ENCODE peak calls at places on chromosomes 11 and 22, in nine cellular contexts. One of them, this sample, is unnamed.

GRCh38 chr11:13259374-13259773 is 18.2 kb upstream of the BMAL1 start:
- DNase-seq in PC-9: no peak
- DNase-seq in fibroblast of lung: no peak
- DNase-seq in RWPE1: no peak
- DNase-seq in mucosa of descending colon: no peak
- DNase-seq in cardiac fibroblast: no peak
- DNase-seq in NCI-H774: no peak
- DNase-seq in stimulated activated CD4-positive, alpha-beta T cell treated with anti-CD3 and anti-CD28 coated beads, TNF-alpha, amount 100 ng/mL, for 48 hours: no peak
- DNase-seq in HT-29: no peak
- DNase-seq in this sample: no peak

GRCh38 chr11:131938321-131938751 is 567.9 kb downstream of the NTM start:
- DNase-seq in PC-9: no peak
- DNase-seq in fibroblast of lung: peak
- DNase-seq in RWPE1: no peak
- DNase-seq in mucosa of descending colon: no peak
- DNase-seq in cardiac fibroblast: no peak
- DNase-seq in NCI-H774: no peak
- DNase-seq in stimulated activated CD4-positive, alpha-beta T cell treated with anti-CD3 and anti-CD28 coated beads, TNF-alpha, amount 100 ng/mL, for 48 hours: no peak
- DNase-seq in HT-29: no peak
- DNase-seq in this sample: no peak

GRCh38 chr11:83087035-83087434 is 15.3 kb upstream of the RAB30 start:
- DNase-seq in PC-9: no peak
- DNase-seq in fibroblast of lung: peak
- DNase-seq in RWPE1: peak
- DNase-seq in mucosa of descending colon: no peak
- DNase-seq in cardiac fibroblast: peak
- DNase-seq in NCI-H774: peak
- DNase-seq in stimulated activated CD4-positive, alpha-beta T cell treated with anti-CD3 and anti-CD28 coated beads, TNF-alpha, amount 100 ng/mL, for 48 hours: no peak
- DNase-seq in HT-29: peak
- DNase-seq in this sample: no peak

GRCh38 chr11:22730319-22730718 is 63.9 kb downstream of the GAS2 start:
- DNase-seq in PC-9: no peak
- DNase-seq in fibroblast of lung: no peak
- DNase-seq in RWPE1: peak
- DNase-seq in mucosa of descending colon: no peak
- DNase-seq in cardiac fibroblast: peak
- DNase-seq in NCI-H774: no peak
- DNase-seq in stimulated activated CD4-positive, alpha-beta T cell treated with anti-CD3 and anti-CD28 coated beads, TNF-alpha, amount 100 ng/mL, for 48 hours: no peak
- DNase-seq in HT-29: peak
- DNase-seq in this sample: no peak

GRCh38 chr11:2821891-2822290 is 63.7 kb downstream of the CDKN1C start:
- DNase-seq in PC-9: no peak
- DNase-seq in fibroblast of lung: no peak
- DNase-seq in RWPE1: no peak
- DNase-seq in mucosa of descending colon: peak
- DNase-seq in cardiac fibroblast: no peak
- DNase-seq in NCI-H774: no peak
- DNase-seq in stimulated activated CD4-positive, alpha-beta T cell treated with anti-CD3 and anti-CD28 coated beads, TNF-alpha, amount 100 ng/mL, for 48 hours: no peak
- DNase-seq in HT-29: no peak
- DNase-seq in this sample: no peak

GRCh38 chr11:33910261-33910959 is 18.5 kb upstream of the LMO2 start:
- DNase-seq in PC-9: no peak
- DNase-seq in fibroblast of lung: peak
- DNase-seq in RWPE1: no peak
- DNase-seq in mucosa of descending colon: no peak
- DNase-seq in cardiac fibroblast: peak
- DNase-seq in NCI-H774: no peak
- DNase-seq in stimulated activated CD4-positive, alpha-beta T cell treated with anti-CD3 and anti-CD28 coated beads, TNF-alpha, amount 100 ng/mL, for 48 hours: no peak
- DNase-seq in HT-29: no peak
- DNase-seq in this sample: no peak

GRCh38 chr11:102603091-102603490 is 22.0 kb downstream of the MMP20 start:
- DNase-seq in PC-9: no peak
- DNase-seq in fibroblast of lung: peak
- DNase-seq in RWPE1: no peak
- DNase-seq in mucosa of descending colon: no peak
- DNase-seq in cardiac fibroblast: peak
- DNase-seq in NCI-H774: no peak
- DNase-seq in stimulated activated CD4-positive, alpha-beta T cell treated with anti-CD3 and anti-CD28 coated beads, TNF-alpha, amount 100 ng/mL, for 48 hours: no peak
- DNase-seq in HT-29: no peak
- DNase-seq in this sample: peak

GRCh38 chr22:40421082-40421350 is 50.6 kb downstream of the SGSM3 start:
- DNase-seq in PC-9: no peak
- DNase-seq in fibroblast of lung: no peak
- DNase-seq in RWPE1: no peak
- DNase-seq in mucosa of descending colon: no peak
- DNase-seq in cardiac fibroblast: no peak
- DNase-seq in NCI-H774: no peak
- DNase-seq in stimulated activated CD4-positive, alpha-beta T cell treated with anti-CD3 and anti-CD28 coated beads, TNF-alpha, amount 100 ng/mL, for 48 hours: no peak
- DNase-seq in HT-29: no peak
- DNase-seq in this sample: no peak

GRCh38 chr22:40023226-40023925 is 28.6 kb downstream of the FAM83F start:
- DNase-seq in PC-9: no peak
- DNase-seq in fibroblast of lung: no peak
- DNase-seq in RWPE1: no peak
- DNase-seq in mucosa of descending colon: no peak
- DNase-seq in cardiac fibroblast: no peak
- DNase-seq in NCI-H774: no peak
- DNase-seq in stimulated activated CD4-positive, alpha-beta T cell treated with anti-CD3 and anti-CD28 coated beads, TNF-alpha, amount 100 ng/mL, for 48 hours: no peak
- DNase-seq in HT-29: no peak
- DNase-seq in this sample: no peak

GRCh38 chr22:35997438-35997837 is 31.2 kb downstream of the RBFOX2 start:
- DNase-seq in PC-9: no peak
- DNase-seq in fibroblast of lung: peak
- DNase-seq in RWPE1: no peak
- DNase-seq in mucosa of descending colon: no peak
- DNase-seq in cardiac fibroblast: peak
- DNase-seq in NCI-H774: no peak
- DNase-seq in stimulated activated CD4-positive, alpha-beta T cell treated with anti-CD3 and anti-CD28 coated beads, TNF-alpha, amount 100 ng/mL, for 48 hours: no peak
- DNase-seq in HT-29: no peak
- DNase-seq in this sample: no peak

GRCh38 chr11:2945757-2946287 is 16.6 kb upstream of the PHLDA2 start:
- DNase-seq in PC-9: no peak
- DNase-seq in fibroblast of lung: no peak
- DNase-seq in RWPE1: no peak
- DNase-seq in mucosa of descending colon: no peak
- DNase-seq in cardiac fibroblast: no peak
- DNase-seq in NCI-H774: no peak
- DNase-seq in stimulated activated CD4-positive, alpha-beta T cell treated with anti-CD3 and anti-CD28 coated beads, TNF-alpha, amount 100 ng/mL, for 48 hours: no peak
- DNase-seq in HT-29: no peak
- DNase-seq in this sample: no peak

GRCh38 chr11:69439651-69440464 is 41.6 kb upstream of the LINC01488 start:
- DNase-seq in PC-9: no peak
- DNase-seq in fibroblast of lung: peak
- DNase-seq in RWPE1: no peak
- DNase-seq in mucosa of descending colon: no peak
- DNase-seq in cardiac fibroblast: peak
- DNase-seq in NCI-H774: no peak
- DNase-seq in stimulated activated CD4-positive, alpha-beta T cell treated with anti-CD3 and anti-CD28 coated beads, TNF-alpha, amount 100 ng/mL, for 48 hours: no peak
- DNase-seq in HT-29: no peak
- DNase-seq in this sample: no peak

GRCh38 chr11:128318856-128319474 is 268.4 kb downstream of the ETS1 start:
- DNase-seq in PC-9: no peak
- DNase-seq in fibroblast of lung: peak
- DNase-seq in RWPE1: no peak
- DNase-seq in mucosa of descending colon: no peak
- DNase-seq in cardiac fibroblast: peak
- DNase-seq in NCI-H774: no peak
- DNase-seq in stimulated activated CD4-positive, alpha-beta T cell treated with anti-CD3 and anti-CD28 coated beads, TNF-alpha, amount 100 ng/mL, for 48 hours: peak
- DNase-seq in HT-29: no peak
- DNase-seq in this sample: no peak

GRCh38 chr11:1734571-1735081 is 15.8 kb downstream of the IFITM10 start:
- DNase-seq in PC-9: no peak
- DNase-seq in fibroblast of lung: no peak
- DNase-seq in RWPE1: no peak
- DNase-seq in mucosa of descending colon: no peak
- DNase-seq in cardiac fibroblast: no peak
- DNase-seq in NCI-H774: no peak
- DNase-seq in stimulated activated CD4-positive, alpha-beta T cell treated with anti-CD3 and anti-CD28 coated beads, TNF-alpha, amount 100 ng/mL, for 48 hours: no peak
- DNase-seq in HT-29: no peak
- DNase-seq in this sample: no peak

GRCh38 chr11:34633640-34633989 is 12.7 kb downstream of the EHF start:
- DNase-seq in PC-9: peak
- DNase-seq in fibroblast of lung: no peak
- DNase-seq in RWPE1: no peak
- DNase-seq in mucosa of descending colon: no peak
- DNase-seq in cardiac fibroblast: no peak
- DNase-seq in NCI-H774: no peak
- DNase-seq in stimulated activated CD4-positive, alpha-beta T cell treated with anti-CD3 and anti-CD28 coated beads, TNF-alpha, amount 100 ng/mL, for 48 hours: no peak
- DNase-seq in HT-29: no peak
- DNase-seq in this sample: no peak

GRCh38 chr22:36368359-36368983 is 19.3 kb downstream of the MYH9 start:
- DNase-seq in PC-9: peak
- DNase-seq in fibroblast of lung: peak
- DNase-seq in RWPE1: peak
- DNase-seq in mucosa of descending colon: no peak
- DNase-seq in cardiac fibroblast: peak
- DNase-seq in NCI-H774: no peak
- DNase-seq in stimulated activated CD4-positive, alpha-beta T cell treated with anti-CD3 and anti-CD28 coated beads, TNF-alpha, amount 100 ng/mL, for 48 hours: no peak
- DNase-seq in HT-29: peak
- DNase-seq in this sample: peak

GRCh38 chr11:76910620-76911414 is 50.1 kb downstream of the ACER3 start:
- DNase-seq in PC-9: no peak
- DNase-seq in fibroblast of lung: no peak
- DNase-seq in RWPE1: no peak
- DNase-seq in mucosa of descending colon: no peak
- DNase-seq in cardiac fibroblast: peak
- DNase-seq in NCI-H774: no peak
- DNase-seq in stimulated activated CD4-positive, alpha-beta T cell treated with anti-CD3 and anti-CD28 coated beads, TNF-alpha, amount 100 ng/mL, for 48 hours: no peak
- DNase-seq in HT-29: no peak
- DNase-seq in this sample: no peak

GRCh38 chr11:97893612-97894011 is 1127.1 kb upstream of the CNTN5 start:
- DNase-seq in PC-9: no peak
- DNase-seq in fibroblast of lung: no peak
- DNase-seq in RWPE1: no peak
- DNase-seq in mucosa of descending colon: no peak
- DNase-seq in cardiac fibroblast: no peak
- DNase-seq in NCI-H774: no peak
- DNase-seq in stimulated activated CD4-positive, alpha-beta T cell treated with anti-CD3 and anti-CD28 coated beads, TNF-alpha, amount 100 ng/mL, for 48 hours: no peak
- DNase-seq in HT-29: no peak
- DNase-seq in this sample: no peak

GRCh38 chr11:65279713-65280459 is 18.1 kb downstream of the POLA2 start:
- DNase-seq in PC-9: peak
- DNase-seq in fibroblast of lung: peak
- DNase-seq in RWPE1: peak
- DNase-seq in mucosa of descending colon: no peak
- DNase-seq in cardiac fibroblast: peak
- DNase-seq in NCI-H774: no peak
- DNase-seq in stimulated activated CD4-positive, alpha-beta T cell treated with anti-CD3 and anti-CD28 coated beads, TNF-alpha, amount 100 ng/mL, for 48 hours: peak
- DNase-seq in HT-29: peak
- DNase-seq in this sample: no peak

GRCh38 chr11:101083334-101083733 is 46.3 kb downstream of the PGR start:
- DNase-seq in PC-9: no peak
- DNase-seq in fibroblast of lung: no peak
- DNase-seq in RWPE1: no peak
- DNase-seq in mucosa of descending colon: no peak
- DNase-seq in cardiac fibroblast: no peak
- DNase-seq in NCI-H774: no peak
- DNase-seq in stimulated activated CD4-positive, alpha-beta T cell treated with anti-CD3 and anti-CD28 coated beads, TNF-alpha, amount 100 ng/mL, for 48 hours: no peak
- DNase-seq in HT-29: no peak
- DNase-seq in this sample: no peak

GRCh38 chr11:119721129-119722120 is 7.6 kb downstream of the NECTIN1 start:
- DNase-seq in PC-9: peak
- DNase-seq in fibroblast of lung: peak
- DNase-seq in RWPE1: peak
- DNase-seq in mucosa of descending colon: no peak
- DNase-seq in cardiac fibroblast: peak
- DNase-seq in NCI-H774: peak
- DNase-seq in stimulated activated CD4-positive, alpha-beta T cell treated with anti-CD3 and anti-CD28 coated beads, TNF-alpha, amount 100 ng/mL, for 48 hours: no peak
- DNase-seq in HT-29: peak
- DNase-seq in this sample: no peak

GRCh38 chr11:86761978-86762377 is 38.4 kb upstream of the PRSS23 start:
- DNase-seq in PC-9: no peak
- DNase-seq in fibroblast of lung: peak
- DNase-seq in RWPE1: no peak
- DNase-seq in mucosa of descending colon: no peak
- DNase-seq in cardiac fibroblast: peak
- DNase-seq in NCI-H774: no peak
- DNase-seq in stimulated activated CD4-positive, alpha-beta T cell treated with anti-CD3 and anti-CD28 coated beads, TNF-alpha, amount 100 ng/mL, for 48 hours: no peak
- DNase-seq in HT-29: no peak
- DNase-seq in this sample: no peak

GRCh38 chr11:92852203-92852602 is 117.2 kb upstream of the MTNR1B start:
- DNase-seq in PC-9: no peak
- DNase-seq in fibroblast of lung: no peak
- DNase-seq in RWPE1: no peak
- DNase-seq in mucosa of descending colon: no peak
- DNase-seq in cardiac fibroblast: no peak
- DNase-seq in NCI-H774: no peak
- DNase-seq in stimulated activated CD4-positive, alpha-beta T cell treated with anti-CD3 and anti-CD28 coated beads, TNF-alpha, amount 100 ng/mL, for 48 hours: no peak
- DNase-seq in HT-29: no peak
- DNase-seq in this sample: no peak

GRCh38 chr11:83760942-83761341 is 474.8 kb upstream of the CCDC90B start:
- DNase-seq in PC-9: no peak
- DNase-seq in fibroblast of lung: no peak
- DNase-seq in RWPE1: no peak
- DNase-seq in mucosa of descending colon: no peak
- DNase-seq in cardiac fibroblast: no peak
- DNase-seq in NCI-H774: no peak
- DNase-seq in stimulated activated CD4-positive, alpha-beta T cell treated with anti-CD3 and anti-CD28 coated beads, TNF-alpha, amount 100 ng/mL, for 48 hours: no peak
- DNase-seq in HT-29: no peak
- DNase-seq in this sample: no peak